ENCODE peak calls at places on chromosomes 6 and 20, in six cellular contexts. Q is IMR-90, X is mesendoderm, V is H1, R is neuronal stem cell, P is mesenchymal stem cell. K is an unnamed sample.

GRCh38 chr6:109336221-109336955 is 45.9 kb downstream of the CD164 start:
- DNase-seq in P (peak), Q (peak), R (no peak), X (peak), V (no peak), K (no peak)

GRCh38 chr20:47129306-47129705 is 227.2 kb downstream of the ZMYND8 start:
- DNase-seq in R (no peak), V (no peak), P (no peak), Q (no peak), X (no peak), K (no peak)

GRCh38 chr6:128630213-128630612 is 109.8 kb upstream of the PTPRK start:
- DNase-seq in P (no peak), V (no peak), R (no peak), X (no peak), Q (no peak), K (no peak)

GRCh38 chr6:156498696-156499095 is 278.5 kb upstream of the ARID1B start:
- DNase-seq in V (no peak), Q (no peak), P (no peak), X (no peak), R (no peak), K (no peak)

GRCh38 chr6:97203343-97203742 is 79.7 kb downstream of the MMS22L start:
- DNase-seq in R (no peak), P (peak), Q (peak), X (peak), V (no peak), K (no peak)

GRCh38 chr6:118299023-118299422 is 249.1 kb upstream of the PLN start:
- DNase-seq in P (peak), Q (peak), X (no peak), V (no peak), R (no peak), K (no peak)

GRCh38 chr20:10110151-10110550 is 75.4 kb downstream of the ANKEF1 start:
- DNase-seq in Q (peak), P (no peak), V (no peak), X (no peak), R (no peak), K (no peak)

GRCh38 chr6:137692806-137693205 is 174.3 kb upstream of the TNFAIP3 start:
- DNase-seq in P (no peak), V (no peak), R (no peak), X (no peak), Q (peak), K (no peak)

GRCh38 chr20:24048014-24048611 is 59.5 kb upstream of the GGTLC1 start:
- DNase-seq in Q (no peak), R (no peak), P (no peak), X (no peak), V (no peak), K (no peak)

GRCh38 chr6:27531772-27532459 is 59.0 kb upstream of the ZNF184 start:
- DNase-seq in V (no peak), Q (no peak), P (no peak), R (no peak), X (no peak), K (no peak)

GRCh38 chr6:127302728-127303675 is 36.3 kb downstream of the RNF146 start:
- DNase-seq in P (peak), R (no peak), V (no peak), Q (peak), X (no peak), K (no peak)

GRCh38 chr6:51704932-51705540 is 382.4 kb downstream of the PKHD1 start:
- DNase-seq in P (no peak), R (no peak), Q (no peak), V (no peak), X (no peak), K (no peak)

GRCh38 chr20:23147964-23148720 is 62.0 kb upstream of the CD93 start:
- DNase-seq in Q (peak), R (no peak), X (no peak), V (no peak), P (peak), K (no peak)

GRCh38 chr6:26022166-26022510 is 59.5 kb downstream of the TRIM38 start:
- DNase-seq in X (peak), P (peak), Q (peak), V (no peak), R (no peak), K (no peak)

GRCh38 chr20:62794007-62794724 is 2.1 kb upstream of the MRGBP start:
- DNase-seq in X (peak), P (peak), Q (peak), R (peak), V (peak), K (peak)

GRCh38 chr6:129016844-129017243 is 133.9 kb downstream of the LAMA2 start:
- DNase-seq in R (no peak), Q (no peak), P (no peak), X (no peak), V (no peak), K (no peak)

GRCh38 chr6:113172531-113172966 is 684.6 kb upstream of the MARCKS start:
- DNase-seq in R (no peak), P (peak), Q (no peak), X (no peak), V (no peak), K (no peak)

GRCh38 chr6:113171882-113172281 is 685.3 kb upstream of the MARCKS start:
- DNase-seq in V (no peak), P (no peak), Q (no peak), X (no peak), R (no peak), K (no peak)

GRCh38 chr6:113170454-113170853 is 686.7 kb upstream of the MARCKS start:
- DNase-seq in P (no peak), Q (no peak), X (no peak), R (no peak), V (no peak), K (no peak)

GRCh38 chr6:113168057-113168456 is 689.1 kb upstream of the MARCKS start:
- DNase-seq in R (no peak), Q (no peak), P (no peak), V (no peak), X (no peak), K (no peak)

DNA sequence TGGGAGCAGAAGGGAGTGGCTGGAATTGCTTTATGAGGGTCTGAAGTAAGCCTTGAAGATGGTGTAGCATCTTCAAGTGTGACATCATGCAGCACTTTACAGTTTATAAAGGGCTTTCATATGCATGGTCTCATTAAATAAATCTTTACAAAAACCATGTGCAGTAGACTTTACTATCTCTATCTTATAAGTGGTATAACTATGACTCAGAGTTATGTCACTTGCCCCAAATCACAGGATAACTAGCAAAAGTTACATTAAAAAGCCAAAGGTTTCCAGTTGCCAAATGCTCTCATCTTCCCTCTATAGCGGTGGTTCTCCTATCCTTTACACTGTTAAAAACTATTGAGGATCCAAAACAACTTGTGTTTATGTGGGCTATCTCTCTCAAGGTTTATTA is 687.7 kb upstream of the MARCKS start:
- DNase-seq in X (no peak), R (no peak), P (peak), Q (peak), V (no peak), K (no peak)
- H2BK15ac ChIP-seq in X (no peak), R (no peak), P (no peak), Q (no peak), V (no peak), K (no peak)

GRCh38 chr20:59371429-59371828 is 71.0 kb downstream of the EDN3 start:
- DNase-seq in R (no peak), P (no peak), Q (no peak), X (no peak), V (no peak), K (no peak)
- H2BK15ac ChIP-seq in R (no peak), P (no peak), Q (no peak), X (no peak), V (no peak), K (no peak)

GRCh38 chr20:43138061-43138860 is 51.4 kb downstream of the PTPRT start:
- DNase-seq in R (no peak), V (no peak), Q (no peak), X (no peak), P (no peak), K (no peak)

GRCh38 chr20:43140719-43141118 is 49.0 kb downstream of the PTPRT start:
- DNase-seq in P (no peak), V (no peak), X (no peak), Q (no peak), R (no peak), K (no peak)

DNA sequence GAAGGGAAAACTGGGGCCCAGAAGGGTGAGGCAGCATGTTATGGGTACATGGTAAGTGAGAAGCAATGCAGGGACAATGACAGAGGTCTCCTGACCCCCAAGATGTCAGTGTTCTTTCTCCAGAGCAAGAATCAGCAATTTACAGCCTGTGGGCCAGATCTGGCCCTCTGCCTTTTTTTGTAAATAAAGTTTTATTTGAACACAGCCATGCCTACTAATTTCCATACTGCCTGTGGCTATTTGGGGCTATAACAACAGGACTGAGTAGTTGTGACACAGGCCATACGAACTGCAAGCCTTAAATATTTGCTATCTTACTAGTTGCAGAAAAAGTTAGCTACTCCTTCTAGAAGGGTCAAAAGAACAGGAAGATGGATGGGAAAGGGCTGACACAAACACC is 52.5 kb downstream of the PTPRT start:
- DNase-seq in X (no peak), V (no peak), Q (no peak), R (no peak), P (no peak), K (no peak)
- H2BK15ac ChIP-seq in X (no peak), V (no peak), Q (no peak), R (no peak), P (no peak), K (no peak)

GRCh38 chr6:37884548-37884947 is 65.0 kb downstream of the ZFAND3 start:
- DNase-seq in V (no peak), R (no peak), X (no peak), Q (no peak), P (no peak), K (no peak)

GRCh38 chr6:37878150-37878710 is 58.7 kb downstream of the ZFAND3 start:
- DNase-seq in Q (peak), X (no peak), R (no peak), P (peak), V (no peak), K (no peak)

GRCh38 chr6:37882292-37882691 is 62.8 kb downstream of the ZFAND3 start:
- DNase-seq in X (no peak), V (no peak), R (no peak), Q (no peak), P (no peak), K (no peak)

GRCh38 chr6:37877373-37878149 is 58.0 kb downstream of the ZFAND3 start:
- DNase-seq in R (no peak), V (no peak), Q (peak), P (peak), X (no peak), K (no peak)

DNA sequence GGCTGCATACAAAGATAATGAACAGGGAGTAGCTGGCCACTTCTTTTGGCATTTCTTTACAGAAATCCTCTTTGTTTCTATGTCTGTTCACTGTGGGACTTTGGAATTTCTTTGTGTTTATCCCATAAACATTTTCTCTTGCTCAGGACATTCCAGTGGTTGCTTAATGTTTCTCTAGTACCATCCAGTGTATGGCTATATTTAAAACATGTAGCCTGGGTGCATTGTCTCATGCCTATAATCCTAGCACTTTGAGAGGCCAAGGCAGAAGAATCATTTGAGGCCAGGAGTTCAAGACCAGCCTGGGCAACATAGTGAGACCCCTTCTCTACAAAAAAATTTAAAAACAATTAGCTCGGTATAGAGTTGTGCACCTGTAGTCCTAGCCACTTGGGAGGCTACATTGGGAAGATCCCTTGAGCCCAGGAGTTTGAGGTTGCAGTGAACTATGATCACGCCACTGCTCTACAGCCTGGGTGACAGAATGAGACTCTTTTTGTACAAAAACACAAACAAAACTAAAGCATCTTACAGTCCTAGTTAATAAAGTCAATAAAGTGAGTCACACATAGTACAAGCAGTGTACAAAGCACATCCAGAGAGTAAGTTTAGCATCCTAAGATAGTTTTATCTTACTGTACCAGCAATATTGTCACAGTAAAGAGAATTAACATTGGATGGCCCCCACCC is 63.3 kb downstream of the ZFAND3 start:
- DNase-seq in V (no peak), R (no peak), P (peak), Q (peak), X (no peak), K (no peak)
- H2BK15ac ChIP-seq in V (no peak), R (no peak), P (no peak), Q (no peak), X (no peak), K (no peak)

DNA sequence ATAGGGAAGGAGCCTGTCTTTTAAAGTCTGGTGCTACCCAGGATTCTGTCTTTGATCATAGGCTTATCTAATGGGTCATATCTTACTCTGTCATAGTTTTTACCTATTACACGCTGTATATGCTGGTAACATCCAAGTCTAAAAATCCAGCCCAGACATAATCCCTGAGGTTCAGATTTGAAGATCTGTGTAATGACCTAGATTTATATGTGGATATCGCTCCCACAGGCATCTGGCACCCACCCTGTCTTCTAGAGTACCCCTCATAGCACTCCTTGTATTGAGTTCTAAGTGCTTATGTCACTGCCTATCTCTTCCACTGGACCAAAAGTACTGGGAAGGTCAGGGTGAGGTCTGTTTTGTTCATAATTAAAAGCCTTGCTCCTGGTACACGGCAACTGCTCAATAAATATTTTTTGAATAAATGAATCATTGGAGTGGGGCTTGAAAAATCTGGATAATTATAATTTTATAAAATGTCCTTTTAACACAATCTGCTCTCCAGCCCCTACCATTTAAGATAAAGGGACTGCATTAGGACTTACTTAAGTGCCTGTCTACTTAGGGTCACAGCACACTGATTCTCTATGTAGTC is 136.4 kb downstream of the FUT9 start:
- DNase-seq in V (no peak), P (no peak), Q (no peak), R (no peak), X (no peak), K (no peak)
- H2BK15ac ChIP-seq in V (no peak), P (no peak), Q (no peak), R (no peak), X (no peak), K (no peak)

DNA sequence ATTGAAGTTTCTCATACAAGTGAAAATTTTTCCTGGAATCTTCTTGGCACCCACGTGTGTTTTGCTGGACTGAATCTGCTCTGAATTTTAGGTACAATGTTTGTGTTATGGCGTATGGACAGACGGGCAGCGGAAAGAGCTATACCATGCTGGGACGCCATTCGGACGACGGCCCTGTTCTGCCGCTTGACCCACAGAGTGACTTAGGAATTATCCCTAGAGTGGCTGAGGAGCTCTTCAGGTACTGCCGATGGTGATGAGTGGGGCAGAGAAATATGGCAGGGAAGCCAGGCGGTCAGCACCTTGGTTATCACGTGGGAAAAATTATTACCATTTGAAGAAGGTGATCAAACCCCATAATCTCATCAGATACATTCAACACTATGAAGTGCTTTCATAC is 36.3 kb downstream of the KIF25 start:
- DNase-seq in V (no peak), P (no peak), R (no peak), Q (no peak), X (no peak), K (no peak)
- H2BK15ac ChIP-seq in V (no peak), P (no peak), R (no peak), Q (no peak), X (no peak), K (no peak)

GRCh38 chr20:14494355-14494754 is 156.9 kb upstream of the FLRT3 start:
- DNase-seq in P (no peak), Q (no peak), V (no peak), X (no peak), R (no peak), K (no peak)

GRCh38 chr20:14493408-14493807 is 156.0 kb upstream of the FLRT3 start:
- DNase-seq in P (no peak), Q (no peak), V (no peak), X (no peak), R (no peak), K (no peak)

GRCh38 chr20:14495066-14495465 is 157.7 kb upstream of the FLRT3 start:
- DNase-seq in V (no peak), X (no peak), P (no peak), Q (no peak), R (no peak), K (no peak)

GRCh38 chr20:14497004-14497403 is 159.6 kb upstream of the FLRT3 start:
- DNase-seq in P (no peak), V (no peak), X (no peak), R (no peak), Q (no peak), K (no peak)

DNA sequence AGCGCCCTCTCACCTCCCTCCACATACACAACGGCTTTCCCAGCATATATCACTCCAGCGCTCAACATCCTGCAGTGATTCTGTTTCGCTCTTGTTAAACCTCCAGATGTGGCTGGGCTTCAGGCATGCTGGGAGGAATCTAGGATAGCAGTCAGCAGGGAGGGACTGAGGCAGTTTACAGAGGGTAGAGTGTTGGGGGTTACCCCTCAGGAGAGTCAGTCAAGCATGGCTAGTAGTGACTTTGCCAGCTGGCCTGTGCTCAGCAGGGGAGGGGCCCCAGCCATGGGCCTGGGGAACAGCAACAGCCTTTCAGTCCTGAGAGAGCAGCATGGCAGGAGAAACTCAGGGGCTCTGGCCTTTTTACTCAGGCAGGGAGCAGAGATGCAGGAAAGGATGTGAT is 161.4 kb upstream of the FLRT3 start:
- DNase-seq in P (no peak), X (peak), R (peak), Q (no peak), V (no peak), K (peak)
- H2BK15ac ChIP-seq in P (no peak), X (no peak), R (no peak), Q (no peak), V (no peak), K (no peak)

GRCh38 chr6:158777510-158777909 is 41.7 kb downstream of the EZR start:
- DNase-seq in V (no peak), R (no peak), X (no peak), P (no peak), Q (no peak), K (no peak)

GRCh38 chr6:158775832-158776231 is 43.3 kb downstream of the EZR start:
- DNase-seq in Q (no peak), X (no peak), V (no peak), P (no peak), R (no peak), K (no peak)

GRCh38 chr6:158778005-158778527 is 41.1 kb downstream of the EZR start:
- DNase-seq in V (no peak), X (no peak), Q (no peak), P (no peak), R (no peak), K (no peak)

GRCh38 chr6:158774734-158775449 is 44.3 kb downstream of the EZR start:
- DNase-seq in V (no peak), X (no peak), R (no peak), Q (no peak), P (no peak), K (no peak)

GRCh38 chr6:158776737-158777136 is 42.4 kb downstream of the EZR start:
- DNase-seq in R (no peak), V (no peak), X (no peak), Q (no peak), P (no peak), K (no peak)
- H2BK15ac ChIP-seq in R (no peak), V (no peak), X (no peak), Q (no peak), P (no peak), K (no peak)

DNA sequence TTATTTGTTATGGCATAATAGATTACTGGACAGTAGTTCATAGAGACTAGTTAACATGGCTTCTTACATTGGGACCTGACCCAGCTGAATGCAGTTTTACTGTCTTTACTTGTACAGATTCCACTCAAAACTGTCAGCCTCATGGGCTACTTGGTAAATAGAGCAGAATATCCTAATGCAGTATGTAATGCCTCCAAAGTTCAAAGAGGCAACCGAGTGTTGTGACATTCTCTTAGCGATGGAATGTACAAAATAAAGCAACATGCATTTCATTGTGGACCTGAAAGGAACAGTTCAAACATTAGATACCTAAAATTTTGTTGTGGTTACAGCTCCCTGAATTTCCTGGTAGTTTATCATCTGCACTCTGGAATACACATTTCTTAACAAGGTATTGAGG is 29.1 kb upstream of the RGS17 start:
- DNase-seq in R (no peak), Q (peak), X (no peak), V (no peak), P (peak), K (no peak)
- H2BK15ac ChIP-seq in R (no peak), Q (no peak), X (no peak), V (no peak), P (no peak), K (no peak)